ENCODE peak calls at places on chromosomes 1 and 21, in ten cellular contexts. E is activated CD4-positive, alpha-beta T cell treated with anti-CD3 and anti-CD28 coated beads for 1 hour; Z is breast epithelium; U is T-helper 9 cell; J is A172; C is HEK293T; L is prostate gland; K is stimulated activated naive CD8-positive, alpha-beta T cell treated with anti-CD3 and anti-CD28 coated beads, Interleukin-15, Interleukin-2, amounts not matched to agents 100 U/mL and 50 U/mL, for 24 hours; S is hepatic stellate cell; R is epithelial cell of esophagus. B is an unnamed sample.

GRCh38 chr1:27509127-27510080 is 19.4 kb upstream of the WASF2 start:
- DNase-seq in R (peak; percentile 50), L (no peak), U (no peak), Z (peak; percentile 49), K (no peak), J (no peak), S (no peak), E (no peak), C (no peak), B (no peak)

GRCh38 chr1:207191061-207191460 is 87.0 kb downstream of the C4BPA start:
- DNase-seq in C (no peak), E (no peak), L (no peak), S (no peak), K (no peak), U (no peak), J (no peak), Z (no peak), R (no peak), B (no peak)

GRCh38 chr1:186848509-186849130 is 19.9 kb downstream of the PLA2G4A start:
- DNase-seq in E (no peak), K (no peak), Z (no peak), U (no peak), L (no peak), S (no peak), J (peak; percentile 11), C (no peak), R (peak; percentile 26), B (no peak)

GRCh38 chr1:95990033-95990432 is 731.6 kb upstream of the PTBP2 start:
- DNase-seq in C (no peak), S (no peak), K (no peak), L (no peak), J (no peak), Z (no peak), E (no peak), R (no peak), U (no peak), B (no peak)

GRCh38 chr1:226912587-226913176 is 27.4 kb upstream of the COQ8A start:
- DNase-seq in R (peak; percentile 63), L (peak; percentile 49), C (peak; percentile 78), J (no peak), S (peak; percentile 25), E (peak; percentile 40), U (no peak), Z (no peak), K (peak; percentile 49), B (no peak)

GRCh38 chr1:167747988-167748387 is 26.2 kb downstream of the MPZL1 start:
- DNase-seq in K (no peak), S (no peak), E (no peak), L (no peak), J (no peak), Z (no peak), C (no peak), U (no peak), R (no peak), B (no peak)

GRCh38 chr1:176843352-176844297 is 320.9 kb downstream of the ASTN1 start:
- DNase-seq in J (peak; percentile 24), S (peak; percentile 14), U (no peak), C (peak; percentile 48), R (peak; percentile 58), K (no peak), L (no peak), Z (no peak), E (no peak), B (peak; percentile 8)

GRCh38 chr1:47870946-47871750 is 126.0 kb downstream of the TRABD2B start:
- DNase-seq in K (no peak), U (no peak), R (no peak), E (no peak), S (no peak), J (no peak), L (no peak), C (no peak), Z (no peak), B (no peak)

GRCh38 chr21:28633803-28634572 is 358.7 kb downstream of the LTN1 start:
- DNase-seq in Z (no peak), E (no peak), S (peak; percentile 18), J (peak; percentile 87), R (peak; percentile 96), L (no peak), U (no peak), C (no peak), K (no peak), B (no peak)

B was measured in anterior cingulate cortex.